ENCODE peak calls at places on chromosomes 16 and 17, in eight cellular contexts. D is Caco-2; E is BE2C; V is esophagus squamous epithelium; K is breast epithelium; N is transverse colon; C is cardiac muscle cell; H is CD4-positive, CD25-positive, alpha-beta regulatory T cell. U is an unnamed sample. For H3K36me3, the result is how much of the 10 kb centered on the place peaks cover.

GRCh38 chr16:4535627-4536108 is 2.9 kb downstream of the CDIP1 start:
- DNase-seq in C (no peak), V (no peak), H (no peak), D (no peak), N (no peak), E (no peak), K (no peak), U (no peak)

GRCh38 chr17:64024215-64024654 is 3.8 kb upstream of the ICAM2 start:
- DNase-seq in K (no peak), C (no peak), N (no peak), E (no peak), D (no peak), H (no peak), V (no peak), U (peak)

GRCh38 chr17:41835800-41836549 is at the start of gene NT5C3B:
- DNase-seq in H (peak), K (peak), D (peak), N (peak), C (peak), E (peak), V (no peak), U (peak)

GRCh38 chr17:31266042-31266441 is 31.0 kb downstream of the OMG start:
- DNase-seq in D (no peak), H (peak), V (no peak), C (no peak), E (no peak), N (no peak), K (no peak), U (no peak)

GRCh38 chr17:6047966-6048365 is 22.2 kb upstream of the WSCD1 start:
- DNase-seq in C (no peak), N (no peak), V (no peak), H (no peak), E (no peak), D (no peak), K (no peak), U (no peak)

GRCh38 chr17:50834786-50835562 is 412 bp upstream of the WFIKKN2 start:
- DNase-seq in N (no peak), K (no peak), C (peak), D (no peak), E (no peak), V (no peak), H (no peak), U (peak)

GRCh38 chr17:72711531-72712310 is 380.8 kb downstream of the SLC39A11 start:
- DNase-seq in V (no peak), D (no peak), C (no peak), H (no peak), N (no peak), E (no peak), K (no peak), U (no peak)

GRCh38 chr17:48636177-48637018 is 10.2 kb upstream of the HOXB9 start:
- DNase-seq in V (no peak), D (peak), E (peak), H (peak), N (peak), C (peak), K (no peak), U (peak)

GRCh38 chr16:11748404-11749254 is 6.0 kb upstream of the TXNDC11 start:
- DNase-seq in K (no peak), V (no peak), E (no peak), H (peak), N (peak), D (peak), C (no peak), U (peak)

GRCh38 chr17:42311240-42312034 is 23.1 kb downstream of the STAT5A start:
- DNase-seq in C (peak), D (peak), N (peak), K (peak), H (no peak), V (no peak), E (peak), U (no peak)

GRCh38 chr17:51668155-51668962 is 408.0 kb downstream of the UTP18 start:
- DNase-seq in K (no peak), C (no peak), V (no peak), D (no peak), E (no peak), H (peak), N (no peak), U (no peak)

GRCh38 chr17:56812971-56813388 is 20.7 kb downstream of the C17orf67 start:
- DNase-seq in N (no peak), E (peak), K (no peak), V (no peak), H (no peak), D (no peak), C (no peak), U (no peak)

GRCh38 chr17:78815696-78816095 is 24.9 kb downstream of the USP36 start:
- DNase-seq in V (no peak), N (no peak), D (no peak), E (no peak), H (no peak), K (no peak), C (no peak), U (no peak)

GRCh38 chr17:80584171-80584905 is 39.7 kb downstream of the RPTOR start:
- DNase-seq in E (no peak), D (no peak), N (no peak), H (no peak), V (no peak), C (peak), K (no peak), U (no peak)

GRCh38 chr17:58232707-58233156 is 5.7 kb upstream of the LPO start:
- DNase-seq in N (no peak), H (no peak), C (peak), E (no peak), K (no peak), V (no peak), D (no peak), U (no peak)

GRCh38 chr17:47882247-47882646 is 13.8 kb upstream of the SP2 start:
- DNase-seq in V (no peak), D (no peak), N (peak), H (no peak), E (no peak), C (no peak), K (peak), U (peak)

GRCh38 chr17:16037636-16038035 is 38.0 kb downstream of the TTC19 start:
- DNase-seq in V (no peak), C (no peak), E (no peak), D (no peak), K (no peak), N (no peak), H (no peak), U (no peak)

GRCh38 chr17:35368086-35368824 is 5.2 kb downstream of the SLFN11 start:
- DNase-seq in N (peak), D (no peak), V (no peak), H (peak), K (no peak), C (peak), E (no peak), U (peak)

GRCh38 chr17:73278049-73278464 is 16.4 kb upstream of the CPSF4L start:
- DNase-seq in C (no peak), E (no peak), N (no peak), V (no peak), K (no peak), D (no peak), H (no peak), U (peak)

GRCh38 chr16:88943741-88944140 is 33.3 kb downstream of the CBFA2T3 start:
- DNase-seq in E (no peak), N (no peak), V (no peak), H (no peak), D (no peak), K (no peak), C (no peak), U (no peak)

GRCh38 chr16:1468456-1468855 is 6.4 kb downstream of the CLCN7 start:
- DNase-seq in C (no peak), K (no peak), N (no peak), V (no peak), D (no peak), E (no peak), H (no peak), U (no peak)

GRCh38 chr17:74276561-74277009 is 2.6 kb downstream of the DNAI2 start:
- DNase-seq in K (no peak), E (no peak), C (peak), D (no peak), V (no peak), H (no peak), N (no peak), U (no peak)

GRCh38 chr16:87657621-87658192 is 55.4 kb downstream of the JPH3 start:
- DNase-seq in N (no peak), D (peak), V (no peak), E (no peak), C (peak), H (peak), K (no peak), U (no peak)

GRCh38 chr17:54903375-54903774 is 2.7 kb downstream of the TOM1L1 start:
- DNase-seq in H (no peak), V (no peak), N (peak), D (peak), C (peak), K (peak), E (peak), U (peak)

GRCh38 chr17:63452979-63453551 is 7.0 kb upstream of the CYB561 start:
- DNase-seq in E (peak), D (no peak), V (no peak), C (no peak), K (no peak), N (no peak), H (no peak), U (peak)

GRCh38 chr17:14428640-14429029 is 127.8 kb downstream of the HS3ST3B1 start:
- DNase-seq in C (no peak), D (no peak), N (no peak), V (no peak), E (no peak), K (no peak), H (peak), U (peak)

GRCh38 chr16:3876695-3877094 is 3.8 kb downstream of the CREBBP start:
- DNase-seq in C (no peak), D (no peak), N (no peak), E (no peak), K (no peak), H (no peak), V (no peak), U (no peak)

GRCh38 chr16:67655363-67655762 is 4.7 kb downstream of the ACD start:
- DNase-seq in V (no peak), N (no peak), H (no peak), E (no peak), K (no peak), D (no peak), C (no peak), U (no peak)
- H3K36me3 ChIP-seq in V (under half), N (under half), H (under half), E (under half), K (under half), D (under half), C (under half), U (under half)

DNA sequence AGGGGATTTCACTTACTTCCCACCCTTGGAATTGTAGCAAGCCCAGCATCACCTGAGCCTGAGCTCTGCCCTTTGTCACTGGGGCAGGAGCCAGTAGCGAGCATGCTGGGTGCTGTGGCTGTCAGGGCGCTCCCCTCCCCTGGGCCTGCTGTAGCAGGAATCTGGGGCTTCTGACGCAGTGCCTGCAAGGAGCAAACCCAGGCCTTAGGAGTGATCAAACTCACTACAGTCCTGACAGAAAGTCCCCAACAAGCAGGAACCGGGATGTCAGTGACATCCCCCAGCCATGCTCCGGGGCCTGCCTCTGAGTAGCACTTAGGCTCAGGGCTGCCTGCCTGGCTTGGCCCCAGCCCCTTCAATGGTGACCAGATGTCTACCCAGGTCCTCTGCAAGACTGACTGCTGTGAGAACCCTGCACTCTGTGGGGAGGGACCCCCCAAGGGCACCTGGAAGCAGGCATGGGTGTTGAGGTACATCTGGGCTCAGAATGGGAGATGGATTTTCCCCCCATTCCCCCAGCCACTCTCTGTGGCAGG is 23.5 kb downstream of the PLD6 start:
- DNase-seq in C (no peak), E (no peak), N (no peak), H (no peak), D (no peak), V (no peak), K (no peak), U (no peak)
- H3K36me3 ChIP-seq in C (under half), E (under half), N (under half), H (under half), D (under half), V (half or more), K (under half), U (under half)

GRCh38 chr17:8254881-8255280 is 5.8 kb downstream of the PFAS start:
- DNase-seq in D (no peak), H (no peak), E (no peak), C (no peak), K (no peak), V (no peak), N (no peak), U (no peak)

GRCh38 chr17:8255499-8255898 is 6.4 kb downstream of the PFAS start:
- DNase-seq in K (no peak), D (no peak), C (no peak), V (no peak), H (no peak), E (no peak), N (no peak), U (no peak)

GRCh38 chr17:8256691-8257090 is 7.6 kb downstream of the PFAS start:
- DNase-seq in V (no peak), H (no peak), C (no peak), E (no peak), N (no peak), D (no peak), K (no peak), U (no peak)

GRCh38 chr17:8256291-8256690 is 7.2 kb downstream of the PFAS start:
- DNase-seq in H (no peak), N (no peak), D (no peak), C (no peak), K (no peak), E (no peak), V (no peak), U (no peak)

DNA sequence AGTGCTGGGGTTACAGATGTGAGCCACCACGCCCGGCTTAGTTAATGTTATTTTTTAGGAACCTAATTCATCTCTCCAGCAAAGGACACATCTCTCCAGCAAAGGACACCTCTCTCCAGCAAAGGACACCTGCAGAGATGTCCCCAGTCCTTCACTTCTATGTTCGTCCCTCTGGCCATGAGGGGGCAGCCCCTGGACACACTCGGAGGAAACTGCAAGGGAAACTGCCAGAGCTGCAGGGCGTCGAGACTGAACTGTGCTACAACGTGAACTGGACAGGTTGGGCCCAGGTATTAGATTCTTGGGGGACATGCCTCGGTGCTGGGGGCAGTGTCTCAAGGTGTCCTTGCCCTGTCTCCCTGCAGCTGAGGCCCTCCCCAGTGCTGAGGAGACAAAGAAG is 4.7 kb downstream of the PFAS start:
- DNase-seq in V (no peak), N (no peak), K (no peak), H (peak), C (peak), D (peak), E (peak), U (peak)
- H3K36me3 ChIP-seq in V (half or more), N (under half), K (under half), H (under half), C (under half), D (under half), E (under half), U (under half)

DNA sequence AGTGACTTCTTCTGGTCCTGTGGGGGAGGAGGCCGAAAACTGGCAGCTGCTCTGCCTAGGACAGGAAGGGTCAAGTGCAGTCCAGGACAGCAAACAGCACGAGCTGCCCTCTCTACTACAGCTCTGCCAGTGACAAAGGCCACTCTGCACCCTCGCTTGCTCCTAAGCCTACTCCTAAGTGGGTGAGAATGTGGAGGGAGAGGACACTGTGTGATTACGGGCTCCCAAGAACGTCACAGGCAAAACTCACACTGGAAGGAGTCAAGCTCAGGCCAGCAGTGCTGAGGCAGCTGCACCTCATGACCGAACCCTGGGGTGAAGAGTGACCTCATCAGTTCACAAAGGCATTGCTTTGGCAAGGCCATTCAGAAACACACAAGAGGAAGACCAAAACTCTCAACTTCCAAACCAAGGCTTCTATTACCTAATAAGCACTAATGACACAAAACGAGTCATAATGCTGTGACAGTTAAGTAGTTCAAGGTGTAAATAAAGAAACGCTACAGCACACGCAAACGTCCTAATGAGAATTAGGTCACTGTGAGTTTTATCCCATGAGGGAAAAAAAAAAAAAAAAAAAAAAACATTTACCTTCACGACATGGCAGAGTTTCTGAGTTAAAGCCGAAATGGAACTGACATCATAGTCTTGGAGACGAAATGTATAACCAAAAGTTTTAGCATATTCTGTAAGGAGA is 35.1 kb downstream of the MARF1 start:
- DNase-seq in C (peak), N (no peak), K (no peak), V (no peak), D (no peak), E (no peak), H (no peak), U (no peak)
- H3K36me3 ChIP-seq in C (half or more), N (under half), K (under half), V (half or more), D (under half), E (under half), H (half or more), U (under half)

DNA sequence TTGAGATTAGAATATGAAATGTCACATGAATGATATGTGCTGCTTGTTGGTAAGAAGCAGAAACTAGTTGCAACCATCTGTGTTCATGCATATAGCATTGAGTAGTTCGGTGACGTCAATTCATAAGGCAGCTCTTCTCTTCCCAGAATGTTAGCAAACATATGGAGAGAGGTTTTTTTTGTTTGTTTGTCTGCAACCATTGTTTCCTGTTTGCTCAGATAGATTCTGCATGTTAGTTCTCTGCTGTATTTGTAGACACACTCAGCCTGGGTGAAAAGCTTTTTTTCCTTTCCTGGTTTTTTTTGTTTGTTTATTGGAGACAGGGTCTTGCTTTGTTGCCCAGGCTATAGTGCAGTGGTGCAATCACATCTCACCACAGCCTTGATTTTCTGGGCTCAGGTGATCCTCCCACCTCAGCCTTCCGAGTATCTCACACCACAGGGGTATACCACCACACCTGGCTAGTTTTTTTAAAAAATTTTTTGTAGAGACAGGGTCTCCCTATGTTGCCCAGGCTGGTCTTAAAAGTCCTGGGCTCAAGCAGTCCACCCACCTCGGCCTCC is 16.7 kb downstream of the WSB1 start:
- DNase-seq in H (no peak), C (no peak), K (no peak), N (no peak), D (no peak), V (no peak), E (no peak), U (no peak)
- H3K36me3 ChIP-seq in H (half or more), C (half or more), K (under half), N (under half), D (under half), V (half or more), E (under half), U (under half)

GRCh38 chr17:75917443-75918111 is 12.9 kb upstream of the MRPL38 start:
- DNase-seq in V (no peak), D (no peak), N (no peak), C (no peak), H (no peak), K (no peak), E (no peak), U (no peak)
- H3K36me3 ChIP-seq in V (half or more), D (under half), N (under half), C (under half), H (under half), K (under half), E (under half), U (under half)

GRCh38 chr17:40348562-40349476 is 15.7 kb downstream of the GJD3 start:
- DNase-seq in E (peak), H (no peak), C (no peak), N (peak), K (peak), D (no peak), V (no peak), U (no peak)

GRCh38 chr17:40351185-40352043 is 13.1 kb downstream of the GJD3 start:
- DNase-seq in K (no peak), H (no peak), V (no peak), D (no peak), N (no peak), C (no peak), E (peak), U (no peak)

GRCh38 chr17:40350410-40351184 is 13.9 kb downstream of the GJD3 start:
- DNase-seq in K (no peak), C (no peak), N (no peak), E (peak), H (no peak), D (no peak), V (no peak), U (no peak)

GRCh38 chr17:40348136-40348504 is 16.4 kb downstream of the GJD3 start:
- DNase-seq in K (no peak), E (no peak), V (no peak), H (no peak), D (no peak), N (no peak), C (no peak), U (no peak)

GRCh38 chr17:40349477-40350409 is 14.8 kb downstream of the GJD3 start:
- DNase-seq in D (no peak), E (peak), H (no peak), C (peak), N (no peak), V (no peak), K (no peak), U (no peak)
- H3K36me3 ChIP-seq in D (under half), E (under half), H (under half), C (under half), N (under half), V (under half), K (under half), U (under half)

GRCh38 chr16:14600164-14600563 is 29.9 kb downstream of the PARN start:
- DNase-seq in V (no peak), K (no peak), E (no peak), H (peak), C (peak), D (peak), N (no peak), U (peak)
- H3K36me3 ChIP-seq in V (half or more), K (under half), E (under half), H (half or more), C (under half), D (under half), N (under half), U (under half)